ENCODE peak calls at places on chromosomes 4 and X, in seven cellular contexts. E, O, Z, R, H, Q and G are unnamed samples.

GRCh38 chr4:157806176-157806575 is 366.6 kb downstream of the GASK1B start:
- DNase-seq in E (no peak), O (no peak), Z (no peak), R (no peak), H (no peak), Q (no peak), G (no peak)

GRCh38 chr4:48342559-48342878 is 1.2 kb downstream of the SLAIN2 start:
- DNase-seq in E (peak), O (no peak), Z (no peak), R (no peak), H (no peak), Q (no peak), G (no peak)

GRCh38 chrX:63530654-63531053 is 179.5 kb upstream of the SPIN4 start:
- DNase-seq in E (no peak), O (no peak), Z (no peak), R (no peak), H (no peak), Q (no peak), G (no peak)

GRCh38 chr4:4216261-4216660 is 10.5 kb downstream of the OTOP1 start:
- DNase-seq in E (no peak), O (no peak), Z (no peak), R (no peak), H (no peak), Q (no peak), G (no peak)

GRCh38 chr4:90922174-90922573 is 795.0 kb downstream of the CCSER1 start:
- DNase-seq in E (no peak), O (no peak), Z (no peak), R (no peak), H (no peak), Q (no peak), G (no peak)

GRCh38 chrX:149568701-149569296 is 18.5 kb downstream of the MAGEA9B start:
- DNase-seq in E (no peak), O (no peak), Z (no peak), R (no peak), H (no peak), Q (no peak), G (no peak)

GRCh38 chr4:94285666-94286065 is 57.0 kb downstream of the HPGDS start:
- DNase-seq in E (no peak), O (no peak), Z (no peak), R (no peak), H (no peak), Q (no peak), G (no peak)

GRCh38 chr4:41146716-41147506 is 67.4 kb downstream of the APBB2 start:
- DNase-seq in E (no peak), O (no peak), Z (no peak), R (peak), H (peak), Q (no peak), G (no peak)

GRCh38 chr4:161252520-161253141 is 911.2 kb downstream of the FSTL5 start:
- DNase-seq in E (no peak), O (no peak), Z (no peak), R (no peak), H (no peak), Q (peak), G (no peak)

GRCh38 chr4:135552131-135552530 is 1350.5 kb upstream of the PABPC4L start:
- DNase-seq in E (no peak), O (no peak), Z (no peak), R (no peak), H (no peak), Q (no peak), G (no peak)